ENCODE peak calls at places on chromosomes 11 and 22, in eight cellular contexts. E is breast epithelium; K is right lobe of liver; Z is spleen; W is PC-9; D is CD4-positive, CD25-positive, alpha-beta regulatory T cell; B is tibial artery; L is Panc1. O is an unnamed sample.

GRCh38 chr11:75635009-75635909 is 33.6 kb downstream of the MAP6 start:
- DNase-seq in E (no peak), K (no peak), Z (no peak), W (no peak), D (no peak), B (no peak), L (no peak), O (no peak)

GRCh38 chr22:22903355-22903777 is 15.8 kb downstream of the IGLL5 start:
- DNase-seq in E (no peak), K (no peak), Z (peak; percentile 37), W (no peak), D (no peak), B (no peak), L (no peak), O (no peak)

GRCh38 chr11:31782243-31782642 is 28.9 kb downstream of the PAX6 start:
- DNase-seq in E (no peak), K (no peak), Z (no peak), W (no peak), D (no peak), B (no peak), L (no peak), O (no peak)

GRCh38 chr11:112355726-112356125 is 95.1 kb upstream of the PLET1 start:
- DNase-seq in E (no peak), K (no peak), Z (no peak), W (no peak), D (no peak), B (no peak), L (no peak), O (peak; percentile 53)

GRCh38 chr22:41874090-41874489 is 40.8 kb downstream of the SHISA8 start:
- DNase-seq in E (no peak), K (no peak), Z (no peak), W (no peak), D (no peak), B (no peak), L (no peak), O (no peak)

GRCh38 chr11:19866037-19866436 is 153.4 kb downstream of the NAV2 start:
- DNase-seq in E (no peak), K (no peak), Z (no peak), W (no peak), D (no peak), B (no peak), L (no peak), O (no peak)

GRCh38 chr11:96337541-96338530 is 5.2 kb downstream of the MAML2 start:
- DNase-seq in E (no peak), K (no peak), Z (peak; percentile 80), W (no peak), D (peak; percentile 28), B (peak; percentile 38), L (no peak), O (peak; percentile 64)

GRCh38 chr11:109680127-109680526 is 258.1 kb downstream of the C11orf87 start:
- DNase-seq in E (no peak), K (no peak), Z (no peak), W (no peak), D (no peak), B (no peak), L (no peak), O (no peak)

GRCh38 chr11:34351687-34352469 is 5.9 kb downstream of the ABTB2 start:
- DNase-seq in E (no peak), K (no peak), Z (no peak), W (no peak), D (no peak), B (no peak), L (no peak), O (no peak)

GRCh38 chr11:8338138-8338537 is 74.5 kb upstream of the LMO1 start:
- DNase-seq in E (no peak), K (peak; percentile 57), Z (no peak), W (no peak), D (no peak), B (no peak), L (no peak), O (no peak)

GRCh38 chr22:27686534-27686933 is 115.0 kb downstream of the MN1 start:
- DNase-seq in E (peak; percentile 24), K (peak; percentile 24), Z (no peak), W (peak; percentile 51), D (no peak), B (peak; percentile 86), L (no peak), O (no peak)

GRCh38 chr11:33773399-33774355 is 643 bp downstream of the FBXO3 start:
- DNase-seq in E (no peak), K (no peak), Z (peak; percentile 93), W (no peak), D (peak; percentile 31), B (peak; percentile 21), L (no peak), O (peak; percentile 63)

GRCh38 chr11:65590240-65590738 is 5.3 kb downstream of the KCNK7 start:
- DNase-seq in E (no peak), K (no peak), Z (no peak), W (no peak), D (no peak), B (no peak), L (no peak), O (no peak)

GRCh38 chr22:46084376-46084775 is 66.0 kb upstream of the PPARA start:
- DNase-seq in E (no peak), K (no peak), Z (peak; percentile 59), W (no peak), D (no peak), B (peak; percentile 22), L (no peak), O (no peak)

GRCh38 chr11:6219359-6219758 is 14.0 kb downstream of the C11orf42 start:
- DNase-seq in E (no peak), K (no peak), Z (no peak), W (peak; percentile 7), D (no peak), B (peak; percentile 47), L (peak; percentile 13), O (no peak)

GRCh38 chr11:63146586-63146985 is 2.6 kb upstream of the SLC22A24 start:
- DNase-seq in E (no peak), K (no peak), Z (no peak), W (no peak), D (no peak), B (no peak), L (no peak), O (no peak)

GRCh38 chr11:114412946-114413345 is 12.5 kb downstream of the RBM7 start:
- DNase-seq in E (no peak), K (no peak), Z (no peak), W (no peak), D (no peak), B (no peak), L (no peak), O (no peak)

GRCh38 chr11:134276396-134277175 is 407 bp downstream of the GLB1L3 start:
- DNase-seq in E (peak; percentile 6), K (no peak), Z (no peak), W (no peak), D (no peak), B (no peak), L (no peak), O (no peak)

GRCh38 chr22:37254206-37254866 is 10.3 kb upstream of the RAC2 start:
- DNase-seq in E (no peak), K (peak; percentile 3), Z (peak; percentile 21), W (peak; percentile 57), D (no peak), B (no peak), L (no peak), O (no peak)

GRCh38 chr11:121890377-121890776 is 225.6 kb downstream of the BLID start:
- DNase-seq in E (peak; percentile 45), K (no peak), Z (no peak), W (no peak), D (no peak), B (no peak), L (no peak), O (no peak)

GRCh38 chr11:1854949-1855885 is 2.3 kb downstream of the LSP1 start:
- DNase-seq in E (no peak), K (no peak), Z (peak; percentile 84), W (no peak), D (no peak), B (no peak), L (no peak), O (no peak)

GRCh38 chr11:48354677-48355076 is 11.6 kb downstream of the OR4C5 start:
- DNase-seq in E (no peak), K (no peak), Z (no peak), W (no peak), D (no peak), B (no peak), L (no peak), O (no peak)
- H3K9me3 ChIP-seq in E (peaks cover 18% of the 10 kb centered on the region), K (no peaks in the 10 kb centered on the region), Z (no peaks in the 10 kb centered on the region), W (no peaks in the 10 kb centered on the region), D (peaks cover 2% of the 10 kb centered on the region), B (no peaks in the 10 kb centered on the region), L (no peaks in the 10 kb centered on the region), O (no peaks in the 10 kb centered on the region)

GRCh38 chr22:39528681-39529486 is 3.7 kb downstream of the RPS19BP1 start:
- DNase-seq in E (peak; percentile 89), K (peak; percentile 90), Z (peak; percentile 99), W (peak; percentile 91), D (peak; percentile 93), B (peak; percentile 89), L (no peak), O (peak; percentile 94)

GRCh38 chr22:39526736-39527171 is 5.8 kb downstream of the RPS19BP1 start:
- DNase-seq in E (no peak), K (no peak), Z (peak; percentile 85), W (no peak), D (no peak), B (no peak), L (no peak), O (peak; percentile 23)

GRCh38 chr22:39528080-39528661 is 4.4 kb downstream of the RPS19BP1 start:
- DNase-seq in E (no peak), K (no peak), Z (peak; percentile 84), W (peak; percentile 17), D (no peak), B (no peak), L (no peak), O (peak; percentile 21)

GRCh38 chr22:39525658-39525975 is 5.3 kb downstream of the ATF4 start:
- DNase-seq in E (no peak), K (no peak), Z (no peak), W (no peak), D (no peak), B (no peak), L (no peak), O (no peak)

GRCh38 chr22:39527481-39527961 is 5.0 kb downstream of the RPS19BP1 start:
- DNase-seq in E (no peak), K (no peak), Z (no peak), W (peak; percentile 52), D (no peak), B (no peak), L (no peak), O (peak; percentile 80)
- H3K4me1 ChIP-seq in E (peaks cover 20% of the 10 kb centered on the region), K (peaks cover 61% of the 10 kb centered on the region), Z (peaks cover 79% of the 10 kb centered on the region), W (peaks cover 47% of the 10 kb centered on the region), D (peaks cover 83% of the 10 kb centered on the region), B (peaks cover 79% of the 10 kb centered on the region), L (peaks cover 48% of the 10 kb centered on the region), O (peaks cover 43% of the 10 kb centered on the region)

GRCh38 chr11:102386376-102386775 is 39.4 kb downstream of the BIRC2 start:
- DNase-seq in E (no peak), K (no peak), Z (no peak), W (no peak), D (no peak), B (no peak), L (no peak), O (no peak)
- H3K4me3 ChIP-seq in E (no peak overlapping the region), K (no peak overlapping the region), Z (no peak overlapping the region), W (no peak overlapping the region), D (no peak overlapping the region), B (no peak overlapping the region), L (no peak overlapping the region), O (no peak overlapping the region)

DNA sequence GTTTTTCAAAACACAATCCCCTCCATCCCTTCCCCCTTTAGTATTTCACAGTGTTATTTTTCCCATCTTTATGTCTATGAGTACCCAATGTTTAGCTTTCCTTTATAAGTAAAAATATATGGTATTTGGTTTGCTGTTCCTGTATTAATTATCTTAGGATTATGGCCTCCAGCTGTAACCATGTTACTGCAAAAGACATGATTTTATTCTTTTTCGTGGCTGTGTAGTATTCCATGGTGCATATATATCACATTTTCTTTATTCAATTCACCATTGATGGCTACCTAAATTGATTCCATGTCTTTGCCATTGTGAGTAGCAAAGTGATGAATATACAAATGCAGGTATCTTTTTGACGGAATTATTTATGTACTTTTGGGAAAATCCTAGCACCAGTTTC is 346.4 kb upstream of the CNTN5 start:
- DNase-seq in E (no peak), K (no peak), Z (no peak), W (no peak), D (no peak), B (no peak), L (no peak), O (no peak)
- H3K9me3 ChIP-seq in E (peaks cover 13% of the 10 kb centered on the region), K (no peaks in the 10 kb centered on the region), Z (peaks cover 2% of the 10 kb centered on the region), W (peaks cover 5% of the 10 kb centered on the region), D (peaks cover 2% of the 10 kb centered on the region), B (no peaks in the 10 kb centered on the region), L (no peaks in the 10 kb centered on the region), O (no peaks in the 10 kb centered on the region)

O was measured in Caco-2.